ENCODE peak calls at places on chromosomes 16 and 17, in ten cellular contexts. One of them, this sample, is unnamed.

GRCh38 chr17:55089251-55089650 is 120.7 kb downstream of the STXBP4 start:
- DNase-seq in stimulated activated CD8-positive, alpha-beta memory T cell treated with anti-CD3 and anti-CD28 coated beads, Interleukin-4, amount 100 ng/mL, for 1 hour: no peak
- DNase-seq in CD8-positive, alpha-beta memory T cell: no peak
- DNase-seq in CD8-positive, alpha-beta T cell: no peak
- DNase-seq in ELF-1: no peak
- DNase-seq in HL-60: no peak
- DNase-seq in DMS153: no peak
- DNase-seq in non-pigmented ciliary epithelial cell: no peak
- DNase-seq in A549: no peak
- DNase-seq in epithelial cell of esophagus: no peak
- DNase-seq in this sample: no peak

GRCh38 chr16:88381820-88382451 is 823 bp upstream of the ZNF469 start:
- DNase-seq in stimulated activated CD8-positive, alpha-beta memory T cell treated with anti-CD3 and anti-CD28 coated beads, Interleukin-4, amount 100 ng/mL, for 1 hour: no peak
- DNase-seq in CD8-positive, alpha-beta memory T cell: no peak
- DNase-seq in CD8-positive, alpha-beta T cell: no peak
- DNase-seq in ELF-1: peak; percentile 50
- DNase-seq in HL-60: no peak
- DNase-seq in DMS153: no peak
- DNase-seq in non-pigmented ciliary epithelial cell: no peak
- DNase-seq in A549: no peak
- DNase-seq in epithelial cell of esophagus: no peak
- DNase-seq in this sample: no peak

GRCh38 chr16:66844342-66845079 is at the start of gene CA7:
- DNase-seq in stimulated activated CD8-positive, alpha-beta memory T cell treated with anti-CD3 and anti-CD28 coated beads, Interleukin-4, amount 100 ng/mL, for 1 hour: no peak
- DNase-seq in CD8-positive, alpha-beta memory T cell: no peak
- DNase-seq in CD8-positive, alpha-beta T cell: no peak
- DNase-seq in ELF-1: no peak
- DNase-seq in HL-60: no peak
- DNase-seq in DMS153: no peak
- DNase-seq in non-pigmented ciliary epithelial cell: no peak
- DNase-seq in A549: no peak
- DNase-seq in epithelial cell of esophagus: no peak
- DNase-seq in this sample: no peak

GRCh38 chr17:29112780-29113295 is 67.4 kb downstream of the MYO18A start:
- DNase-seq in stimulated activated CD8-positive, alpha-beta memory T cell treated with anti-CD3 and anti-CD28 coated beads, Interleukin-4, amount 100 ng/mL, for 1 hour: no peak
- DNase-seq in CD8-positive, alpha-beta memory T cell: no peak
- DNase-seq in CD8-positive, alpha-beta T cell: no peak
- DNase-seq in ELF-1: no peak
- DNase-seq in HL-60: no peak
- DNase-seq in DMS153: no peak
- DNase-seq in non-pigmented ciliary epithelial cell: no peak
- DNase-seq in A549: no peak
- DNase-seq in epithelial cell of esophagus: no peak
- DNase-seq in this sample: no peak

GRCh38 chr17:74213897-74214386 is 571 bp downstream of the TTYH2 start:
- DNase-seq in stimulated activated CD8-positive, alpha-beta memory T cell treated with anti-CD3 and anti-CD28 coated beads, Interleukin-4, amount 100 ng/mL, for 1 hour: no peak
- DNase-seq in CD8-positive, alpha-beta memory T cell: no peak
- DNase-seq in CD8-positive, alpha-beta T cell: peak; percentile 49
- DNase-seq in ELF-1: no peak
- DNase-seq in HL-60: no peak
- DNase-seq in DMS153: no peak
- DNase-seq in non-pigmented ciliary epithelial cell: no peak
- DNase-seq in A549: no peak
- DNase-seq in epithelial cell of esophagus: no peak
- DNase-seq in this sample: no peak

GRCh38 chr17:70795620-70796019 is 626.3 kb downstream of the KCNJ2 start:
- DNase-seq in stimulated activated CD8-positive, alpha-beta memory T cell treated with anti-CD3 and anti-CD28 coated beads, Interleukin-4, amount 100 ng/mL, for 1 hour: no peak
- DNase-seq in CD8-positive, alpha-beta memory T cell: no peak
- DNase-seq in CD8-positive, alpha-beta T cell: no peak
- DNase-seq in ELF-1: no peak
- DNase-seq in HL-60: no peak
- DNase-seq in DMS153: no peak
- DNase-seq in non-pigmented ciliary epithelial cell: no peak
- DNase-seq in A549: no peak
- DNase-seq in epithelial cell of esophagus: no peak
- DNase-seq in this sample: no peak

GRCh38 chr17:49555495-49556018 is 20.1 kb upstream of the NXPH3 start:
- DNase-seq in stimulated activated CD8-positive, alpha-beta memory T cell treated with anti-CD3 and anti-CD28 coated beads, Interleukin-4, amount 100 ng/mL, for 1 hour: no peak
- DNase-seq in CD8-positive, alpha-beta memory T cell: no peak
- DNase-seq in CD8-positive, alpha-beta T cell: no peak
- DNase-seq in ELF-1: no peak
- DNase-seq in HL-60: no peak
- DNase-seq in DMS153: no peak
- DNase-seq in non-pigmented ciliary epithelial cell: no peak
- DNase-seq in A549: no peak
- DNase-seq in epithelial cell of esophagus: no peak
- DNase-seq in this sample: no peak

GRCh38 chr16:88901718-88902337 is 35.4 kb upstream of the PABPN1L start:
- DNase-seq in stimulated activated CD8-positive, alpha-beta memory T cell treated with anti-CD3 and anti-CD28 coated beads, Interleukin-4, amount 100 ng/mL, for 1 hour: no peak
- DNase-seq in CD8-positive, alpha-beta memory T cell: no peak
- DNase-seq in CD8-positive, alpha-beta T cell: no peak
- DNase-seq in ELF-1: peak; percentile 60
- DNase-seq in HL-60: no peak
- DNase-seq in DMS153: no peak
- DNase-seq in non-pigmented ciliary epithelial cell: no peak
- DNase-seq in A549: no peak
- DNase-seq in epithelial cell of esophagus: no peak
- DNase-seq in this sample: no peak

GRCh38 chr16:72876981-72877373 is 171.0 kb downstream of the ZFHX3 start:
- DNase-seq in stimulated activated CD8-positive, alpha-beta memory T cell treated with anti-CD3 and anti-CD28 coated beads, Interleukin-4, amount 100 ng/mL, for 1 hour: no peak
- DNase-seq in CD8-positive, alpha-beta memory T cell: no peak
- DNase-seq in CD8-positive, alpha-beta T cell: no peak
- DNase-seq in ELF-1: no peak
- DNase-seq in HL-60: no peak
- DNase-seq in DMS153: no peak
- DNase-seq in non-pigmented ciliary epithelial cell: peak; percentile 18
- DNase-seq in A549: no peak
- DNase-seq in epithelial cell of esophagus: no peak
- DNase-seq in this sample: no peak

GRCh38 chr17:17641621-17642409 is 39.4 kb upstream of the RAI1 start:
- DNase-seq in stimulated activated CD8-positive, alpha-beta memory T cell treated with anti-CD3 and anti-CD28 coated beads, Interleukin-4, amount 100 ng/mL, for 1 hour: peak; percentile 66
- DNase-seq in CD8-positive, alpha-beta memory T cell: peak; percentile 76
- DNase-seq in CD8-positive, alpha-beta T cell: peak; percentile 90
- DNase-seq in ELF-1: peak; percentile 79
- DNase-seq in HL-60: peak; percentile 35
- DNase-seq in DMS153: no peak
- DNase-seq in non-pigmented ciliary epithelial cell: peak; percentile 38
- DNase-seq in A549: peak; percentile 70
- DNase-seq in epithelial cell of esophagus: peak; percentile 78
- DNase-seq in this sample: peak; percentile 79

GRCh38 chr16:17301593-17302135 is 169.1 kb downstream of the XYLT1 start:
- DNase-seq in stimulated activated CD8-positive, alpha-beta memory T cell treated with anti-CD3 and anti-CD28 coated beads, Interleukin-4, amount 100 ng/mL, for 1 hour: no peak
- DNase-seq in CD8-positive, alpha-beta memory T cell: no peak
- DNase-seq in CD8-positive, alpha-beta T cell: no peak
- DNase-seq in ELF-1: no peak
- DNase-seq in HL-60: peak; percentile 41
- DNase-seq in DMS153: no peak
- DNase-seq in non-pigmented ciliary epithelial cell: no peak
- DNase-seq in A549: no peak
- DNase-seq in epithelial cell of esophagus: no peak
- DNase-seq in this sample: no peak